ENCODE peak calls at places on chromosome 22, in seven cellular contexts. U, T, A, Q, L, E and V are unnamed samples.

GRCh38 chr22:23399367-23400285 is 180.5 kb downstream of the IGLL1 start:
- DNase-seq in U (no peak), T (no peak), A (peak), Q (no peak), L (no peak), E (no peak), V (no peak)

GRCh38 chr22:41110968-41111367 is 18.6 kb downstream of the EP300 start:
- DNase-seq in U (no peak), T (no peak), A (no peak), Q (no peak), L (no peak), E (no peak), V (no peak)

GRCh38 chr22:40520562-40520961 is 116.0 kb downstream of the MRTFA start:
- DNase-seq in U (no peak), T (no peak), A (no peak), Q (no peak), L (no peak), E (no peak), V (no peak)

GRCh38 chr22:40739723-40740122 is 60.4 kb downstream of the MCHR1 start:
- DNase-seq in U (no peak), T (no peak), A (no peak), Q (no peak), L (no peak), E (no peak), V (no peak)

GRCh38 chr22:38756631-38757463 is 1.0 kb upstream of the SUN2 start:
- DNase-seq in U (no peak), T (peak), A (no peak), Q (no peak), L (no peak), E (no peak), V (no peak)

GRCh38 chr22:24727218-24727851 is 47.2 kb downstream of the PIWIL3 start:
- DNase-seq in U (peak), T (no peak), A (no peak), Q (peak), L (no peak), E (peak), V (peak)

GRCh38 chr22:27195104-27195503 is 537.7 kb downstream of the MIAT start:
- DNase-seq in U (peak), T (no peak), A (no peak), Q (no peak), L (no peak), E (no peak), V (no peak)

GRCh38 chr22:21941921-21942320 is 10.7 kb downstream of the PPM1F start:
- DNase-seq in U (no peak), T (no peak), A (no peak), Q (no peak), L (no peak), E (no peak), V (no peak)

GRCh38 chr22:42217752-42218280 is 52.6 kb downstream of the TCF20 start:
- DNase-seq in U (no peak), T (no peak), A (no peak), Q (no peak), L (no peak), E (no peak), V (no peak)

GRCh38 chr22:38736257-38736570 is 19.6 kb downstream of the SUN2 start:
- DNase-seq in U (no peak), T (no peak), A (no peak), Q (no peak), L (no peak), E (no peak), V (no peak)

GRCh38 chr22:23233084-23233501 is 52.8 kb downstream of the BCR start:
- DNase-seq in U (peak), T (no peak), A (no peak), Q (no peak), L (no peak), E (no peak), V (no peak)

GRCh38 chr22:30298005-30298701 is 8.8 kb upstream of the CASTOR1 start:
- DNase-seq in U (no peak), T (no peak), A (peak), Q (no peak), L (no peak), E (no peak), V (no peak)

GRCh38 chr22:44479662-44480061 is 18.4 kb downstream of the RTL6 start:
- DNase-seq in U (no peak), T (no peak), A (no peak), Q (no peak), L (no peak), E (no peak), V (no peak)

GRCh38 chr22:38879102-38879729 is 7.2 kb upstream of the CBX6 start:
- DNase-seq in U (no peak), T (no peak), A (no peak), Q (no peak), L (no peak), E (no peak), V (no peak)

GRCh38 chr22:32803020-32803758 is 1.7 kb downstream of the TIMP3 start:
- DNase-seq in U (no peak), T (no peak), A (no peak), Q (no peak), L (no peak), E (no peak), V (peak)

GRCh38 chr22:37501610-37502341 is 15.6 kb upstream of the MFNG start:
- DNase-seq in U (peak), T (no peak), A (peak), Q (peak), L (no peak), E (no peak), V (peak)

GRCh38 chr22:37999236-37999635 is 14.9 kb upstream of the SOX10 start:
- DNase-seq in U (no peak), T (no peak), A (no peak), Q (no peak), L (no peak), E (no peak), V (no peak)

GRCh38 chr22:40703174-40703573 is 23.9 kb downstream of the MCHR1 start:
- DNase-seq in U (no peak), T (peak), A (no peak), Q (no peak), L (no peak), E (no peak), V (no peak)

GRCh38 chr22:40857309-40857851 is 432 bp downstream of the XPNPEP3 start:
- DNase-seq in U (peak), T (peak), A (no peak), Q (no peak), L (no peak), E (no peak), V (no peak)

GRCh38 chr22:33352768-33353167 is 294.6 kb upstream of the SYN3 start:
- DNase-seq in U (no peak), T (no peak), A (no peak), Q (no peak), L (no peak), E (no peak), V (no peak)

GRCh38 chr22:36419177-36419911 is 31.6 kb upstream of the MYH9 start:
- DNase-seq in U (peak), T (peak), A (no peak), Q (no peak), L (no peak), E (peak), V (no peak)

GRCh38 chr22:41197808-41198585 is 7.1 kb upstream of the L3MBTL2 start:
- DNase-seq in U (no peak), T (no peak), A (no peak), Q (no peak), L (peak), E (no peak), V (no peak)

GRCh38 chr22:30701872-30702271 is 7.2 kb downstream of the OSBP2 start:
- DNase-seq in U (no peak), T (no peak), A (no peak), Q (no peak), L (no peak), E (no peak), V (no peak)

DNA sequence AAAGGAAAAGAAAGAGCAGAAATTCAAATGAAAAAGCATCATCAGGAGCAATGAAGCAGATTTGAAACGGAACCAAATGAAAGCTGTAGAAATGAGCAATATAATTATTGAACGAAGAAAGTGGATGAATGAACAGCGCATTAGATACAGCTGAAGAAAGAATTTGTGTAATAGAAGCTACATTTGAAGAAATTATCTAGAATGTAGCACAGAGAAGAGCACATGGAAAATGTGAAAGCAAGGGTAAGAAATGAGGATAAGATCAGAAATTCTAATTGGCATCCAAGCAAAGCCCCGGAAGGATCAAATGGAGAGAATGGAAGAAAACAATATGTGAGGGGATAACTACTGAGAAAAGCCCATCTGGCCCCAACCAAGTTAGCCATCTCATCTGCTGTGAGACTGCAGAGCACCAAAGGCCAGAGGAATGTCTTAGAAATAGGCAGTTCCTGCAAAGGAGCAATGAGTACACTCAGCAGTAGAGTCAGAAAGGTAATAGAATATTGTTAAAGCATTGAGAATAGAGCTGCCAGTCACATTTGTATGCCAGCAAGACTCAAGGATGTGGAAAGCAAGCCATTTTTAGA is 51.9 kb downstream of the MED15 start:
- DNase-seq in U (no peak), T (no peak), A (no peak), Q (no peak), L (no peak), E (no peak), V (no peak)
- H3K4me3 ChIP-seq in U (no peak), T (no peak), A (no peak), Q (no peak), L (no peak), E (no peak), V (no peak)

DNA sequence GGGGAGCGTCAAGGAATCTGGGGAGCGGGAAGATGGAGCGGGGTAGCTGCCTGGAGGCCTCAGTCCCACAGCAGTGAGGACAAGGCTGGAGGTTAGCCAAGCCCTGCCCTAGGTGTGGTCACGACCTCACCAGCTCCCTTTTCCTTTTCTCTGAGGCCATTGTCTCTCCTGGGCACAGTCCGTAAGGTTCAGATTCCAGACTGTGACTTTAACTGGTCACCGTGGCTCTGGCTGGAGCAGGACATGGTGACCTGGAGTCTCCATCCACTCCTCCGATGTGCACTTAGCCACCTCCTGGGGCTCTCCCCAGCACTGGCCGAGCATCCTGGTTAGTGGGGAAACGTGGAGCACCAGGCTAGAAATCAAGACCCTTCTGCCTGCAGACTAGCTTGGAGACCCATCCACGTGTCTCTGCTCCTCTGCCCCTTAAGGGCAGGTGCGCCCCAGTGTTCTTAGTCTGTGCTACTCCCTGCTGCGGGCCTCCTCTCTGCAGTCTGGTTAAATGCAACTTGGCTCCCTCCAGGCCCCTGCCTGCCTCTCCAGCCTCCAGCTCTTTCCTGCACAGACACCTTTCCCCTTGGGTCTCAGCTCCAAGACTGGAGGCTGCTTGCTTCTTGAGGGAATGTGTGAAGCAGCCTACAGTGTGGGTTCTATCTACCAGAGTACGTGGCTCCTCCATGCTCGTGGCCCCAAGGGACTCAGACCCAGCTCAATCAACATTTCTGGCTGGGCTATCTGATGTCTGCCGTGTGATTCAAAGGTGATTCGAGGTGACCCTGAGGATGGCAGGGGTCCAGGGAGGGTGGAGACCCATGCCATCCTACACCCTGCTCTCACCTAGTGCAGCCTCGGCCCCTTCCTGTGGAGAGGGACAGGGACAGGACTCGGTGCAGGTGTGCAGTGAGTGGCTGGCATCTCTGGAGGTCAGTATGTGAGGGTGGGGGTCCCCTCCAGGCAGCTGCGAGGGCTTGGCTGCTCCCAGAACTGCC is 5.2 kb downstream of the SLC25A1 start:
- DNase-seq in U (no peak), T (no peak), A (no peak), Q (no peak), L (no peak), E (no peak), V (no peak)
- H3K4me3 ChIP-seq in U (no peak), T (peak), A (no peak), Q (peak), L (no peak), E (peak), V (no peak)

DNA sequence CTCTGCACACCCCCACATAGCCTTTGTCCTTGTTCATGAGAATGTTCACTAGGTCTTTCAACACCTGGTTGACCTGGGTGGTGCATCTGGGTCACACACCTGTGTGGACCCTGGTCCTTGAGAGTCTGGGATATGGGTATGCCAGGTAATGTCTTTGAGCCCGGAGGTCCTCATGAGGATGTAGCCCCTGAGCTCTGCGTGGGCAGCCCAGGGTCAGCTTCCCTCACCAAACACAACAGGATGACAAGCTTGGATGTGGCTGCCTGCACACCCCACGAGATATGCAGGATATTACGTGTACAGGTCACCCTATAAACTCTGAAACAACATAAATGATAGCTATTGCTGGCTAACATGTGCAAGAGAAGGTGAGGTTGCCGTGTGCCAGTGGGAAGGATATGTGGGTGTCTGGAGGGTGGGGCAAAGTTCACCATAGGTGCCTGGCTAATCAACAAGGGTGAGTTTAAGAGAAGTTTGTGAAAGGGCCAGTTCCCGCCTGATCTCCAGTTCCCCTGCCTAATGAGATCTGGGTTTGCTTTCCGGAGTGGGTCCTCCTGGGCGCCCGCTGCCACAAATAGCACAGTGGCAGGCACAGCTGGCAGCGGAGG is 1.3 kb upstream of the PPARA start:
- DNase-seq in U (no peak), T (no peak), A (peak), Q (no peak), L (no peak), E (no peak), V (no peak)
- H3K4me3 ChIP-seq in U (peak), T (peak), A (peak), Q (peak), L (peak), E (peak), V (peak)

GRCh38 chr22:29231971-29232959 is 26.6 kb downstream of the EMID1 start:
- DNase-seq in U (peak), T (no peak), A (no peak), Q (no peak), L (no peak), E (no peak), V (no peak)
- H3K4me3 ChIP-seq in U (no peak), T (no peak), A (no peak), Q (no peak), L (no peak), E (no peak), V (no peak)

GRCh38 chr22:19499880-19500242 is 20.1 kb downstream of the CDC45 start:
- DNase-seq in U (no peak), T (no peak), A (no peak), Q (no peak), L (no peak), E (no peak), V (no peak)

GRCh38 chr22:19498154-19498865 is 18.6 kb downstream of the CDC45 start:
- DNase-seq in U (no peak), T (no peak), A (no peak), Q (no peak), L (no peak), E (no peak), V (no peak)

GRCh38 chr22:19497245-19497644 is 17.5 kb downstream of the CDC45 start:
- DNase-seq in U (peak), T (no peak), A (no peak), Q (peak), L (no peak), E (no peak), V (peak)

GRCh38 chr22:19499236-19499879 is 19.6 kb downstream of the CDC45 start:
- DNase-seq in U (no peak), T (no peak), A (no peak), Q (no peak), L (no peak), E (no peak), V (no peak)

DNA sequence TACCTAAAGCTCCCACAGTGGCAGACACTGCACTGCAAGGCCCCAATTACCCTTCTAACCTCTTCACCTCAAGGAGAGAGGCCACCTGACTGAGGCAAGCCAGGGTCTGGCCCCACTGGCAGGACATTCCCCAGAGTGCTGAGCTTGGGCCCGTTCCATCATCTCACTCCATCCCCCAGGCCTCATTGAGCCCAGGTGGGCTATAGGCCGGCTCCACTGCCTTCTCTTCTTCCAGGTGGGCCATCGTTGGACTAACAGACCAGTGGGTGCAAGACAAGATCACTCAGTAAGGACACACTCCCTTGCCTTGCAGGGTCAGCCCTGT is 19.1 kb downstream of the CDC45 start:
- DNase-seq in U (no peak), T (no peak), A (no peak), Q (no peak), L (no peak), E (no peak), V (no peak)
- H3K4me3 ChIP-seq in U (no peak), T (no peak), A (no peak), Q (no peak), L (no peak), E (no peak), V (no peak)

GRCh38 chr22:29275819-29276565 is 7.9 kb downstream of the EWSR1 start:
- DNase-seq in U (no peak), T (no peak), A (no peak), Q (no peak), L (no peak), E (no peak), V (no peak)
- H3K4me3 ChIP-seq in U (no peak), T (no peak), A (no peak), Q (no peak), L (no peak), E (no peak), V (no peak)

GRCh38 chr22:50085211-50085999 is at the start of gene MLC1:
- DNase-seq in U (peak), T (no peak), A (no peak), Q (no peak), L (no peak), E (no peak), V (no peak)
- H3K4me3 ChIP-seq in U (no peak), T (no peak), A (no peak), Q (no peak), L (no peak), E (no peak), V (no peak)